ENCODE peak calls at places on chromosomes 3 and 15, in five cellular contexts. One of them, this sample, is unnamed.

GRCh38 chr15:27648359-27648758 is 450.8 kb downstream of the OCA2 start:
- DNase-seq in neuronal stem cell: no peak
- DNase-seq in trophoblast cell: no peak
- DNase-seq in H9: no peak
- DNase-seq in mesenchymal stem cell: no peak
- DNase-seq in this sample: no peak

GRCh38 chr3:197337656-197338055 is 39.2 kb upstream of the DLG1 start:
- DNase-seq in neuronal stem cell: no peak
- DNase-seq in trophoblast cell: no peak
- DNase-seq in H9: no peak
- DNase-seq in mesenchymal stem cell: peak
- DNase-seq in this sample: peak

GRCh38 chr15:36608166-36608565 is 28.7 kb downstream of the CDIN1 start:
- DNase-seq in neuronal stem cell: no peak
- DNase-seq in trophoblast cell: no peak
- DNase-seq in H9: no peak
- DNase-seq in mesenchymal stem cell: no peak
- DNase-seq in this sample: no peak

GRCh38 chr15:85946986-85947385 is 132.7 kb upstream of the AGBL1 start:
- DNase-seq in neuronal stem cell: no peak
- DNase-seq in trophoblast cell: no peak
- DNase-seq in H9: no peak
- DNase-seq in mesenchymal stem cell: no peak
- DNase-seq in this sample: no peak

GRCh38 chr3:46334911-46335478 is 18.9 kb upstream of the CCR2 start:
- DNase-seq in neuronal stem cell: no peak
- DNase-seq in trophoblast cell: peak
- DNase-seq in H9: no peak
- DNase-seq in mesenchymal stem cell: peak
- DNase-seq in this sample: peak

GRCh38 chr3:156217674-156218352 is 97.4 kb downstream of the KCNAB1 start:
- DNase-seq in neuronal stem cell: no peak
- DNase-seq in trophoblast cell: peak
- DNase-seq in H9: no peak
- DNase-seq in mesenchymal stem cell: peak
- DNase-seq in this sample: peak

GRCh38 chr3:107699682-107700081 is 176.9 kb downstream of the BBX start:
- DNase-seq in neuronal stem cell: no peak
- DNase-seq in trophoblast cell: no peak
- DNase-seq in H9: no peak
- DNase-seq in mesenchymal stem cell: peak
- DNase-seq in this sample: peak

GRCh38 chr3:192907784-192908183 is 9.9 kb downstream of the MB21D2 start:
- DNase-seq in neuronal stem cell: no peak
- DNase-seq in trophoblast cell: peak
- DNase-seq in H9: no peak
- DNase-seq in mesenchymal stem cell: peak
- DNase-seq in this sample: no peak

GRCh38 chr3:177300039-177300833 is 103.0 kb upstream of the TBL1XR1 start:
- DNase-seq in neuronal stem cell: no peak
- DNase-seq in trophoblast cell: no peak
- DNase-seq in H9: no peak
- DNase-seq in mesenchymal stem cell: no peak
- DNase-seq in this sample: peak

GRCh38 chr3:173699353-173699752 is 301.8 kb downstream of the NLGN1 start:
- DNase-seq in neuronal stem cell: no peak
- DNase-seq in trophoblast cell: peak
- DNase-seq in H9: no peak
- DNase-seq in mesenchymal stem cell: no peak
- DNase-seq in this sample: no peak

GRCh38 chr3:174862101-174862500 is 3.0 kb downstream of the NAALADL2 start:
- DNase-seq in neuronal stem cell: no peak
- DNase-seq in trophoblast cell: peak
- DNase-seq in H9: peak
- DNase-seq in mesenchymal stem cell: no peak
- DNase-seq in this sample: no peak

GRCh38 chr15:81293728-81294500 is 30.0 kb downstream of the STARD5 start:
- DNase-seq in neuronal stem cell: no peak
- DNase-seq in trophoblast cell: no peak
- DNase-seq in H9: no peak
- DNase-seq in mesenchymal stem cell: no peak
- DNase-seq in this sample: no peak

GRCh38 chr3:183762304-183762703 is 63.1 kb downstream of the MAP6D1 start:
- DNase-seq in neuronal stem cell: no peak
- DNase-seq in trophoblast cell: no peak
- DNase-seq in H9: no peak
- DNase-seq in mesenchymal stem cell: no peak
- DNase-seq in this sample: no peak

GRCh38 chr3:8560608-8561007 is 59.0 kb downstream of the LMCD1 start:
- DNase-seq in neuronal stem cell: no peak
- DNase-seq in trophoblast cell: peak
- DNase-seq in H9: no peak
- DNase-seq in mesenchymal stem cell: peak
- DNase-seq in this sample: peak

GRCh38 chr15:76815421-76815820 is 89.7 kb downstream of the SCAPER start:
- DNase-seq in neuronal stem cell: no peak
- DNase-seq in trophoblast cell: peak
- DNase-seq in H9: no peak
- DNase-seq in mesenchymal stem cell: no peak
- DNase-seq in this sample: no peak

GRCh38 chr3:144915202-144915601 is 943.6 kb downstream of the DIPK2A start:
- DNase-seq in neuronal stem cell: no peak
- DNase-seq in trophoblast cell: no peak
- DNase-seq in H9: no peak
- DNase-seq in mesenchymal stem cell: no peak
- DNase-seq in this sample: no peak

GRCh38 chr3:66041116-66041515 is 2.4 kb upstream of the MAGI1 start:
- DNase-seq in neuronal stem cell: no peak
- DNase-seq in trophoblast cell: no peak
- DNase-seq in H9: no peak
- DNase-seq in mesenchymal stem cell: peak
- DNase-seq in this sample: peak

GRCh38 chr3:5197022-5197421 is 9.5 kb downstream of the EDEM1 start:
- DNase-seq in neuronal stem cell: no peak
- DNase-seq in trophoblast cell: peak
- DNase-seq in H9: no peak
- DNase-seq in mesenchymal stem cell: peak
- DNase-seq in this sample: peak

GRCh38 chr15:73600413-73601050 is 32.7 kb downstream of the NPTN start:
- DNase-seq in neuronal stem cell: no peak
- DNase-seq in trophoblast cell: no peak
- DNase-seq in H9: no peak
- DNase-seq in mesenchymal stem cell: peak
- DNase-seq in this sample: no peak

GRCh38 chr3:4071481-4072184 is 231.5 kb upstream of the SETMAR start:
- DNase-seq in neuronal stem cell: peak
- DNase-seq in trophoblast cell: no peak
- DNase-seq in H9: peak
- DNase-seq in mesenchymal stem cell: no peak
- DNase-seq in this sample: no peak

GRCh38 chr3:2495746-2496145 is 397.1 kb downstream of the CNTN4 start:
- DNase-seq in neuronal stem cell: no peak
- DNase-seq in trophoblast cell: no peak
- DNase-seq in H9: no peak
- DNase-seq in mesenchymal stem cell: no peak
- DNase-seq in this sample: no peak

GRCh38 chr3:64327039-64327804 is 102.0 kb upstream of the PRICKLE2 start:
- DNase-seq in neuronal stem cell: no peak
- DNase-seq in trophoblast cell: peak
- DNase-seq in H9: no peak
- DNase-seq in mesenchymal stem cell: peak
- DNase-seq in this sample: no peak

GRCh38 chr3:127708837-127709236 is 36.1 kb downstream of the ABTB1 start:
- DNase-seq in neuronal stem cell: no peak
- DNase-seq in trophoblast cell: no peak
- DNase-seq in H9: no peak
- DNase-seq in mesenchymal stem cell: no peak
- DNase-seq in this sample: no peak

GRCh38 chr3:86793786-86794185 is 197.2 kb downstream of the VGLL3 start:
- DNase-seq in neuronal stem cell: no peak
- DNase-seq in trophoblast cell: peak
- DNase-seq in H9: no peak
- DNase-seq in mesenchymal stem cell: peak
- DNase-seq in this sample: peak

GRCh38 chr3:34015204-34016142 is 217.0 kb downstream of the PDCD6IP start:
- DNase-seq in neuronal stem cell: no peak
- DNase-seq in trophoblast cell: peak
- DNase-seq in H9: peak
- DNase-seq in mesenchymal stem cell: no peak
- DNase-seq in this sample: peak

GRCh38 chr3:188821998-188822397 is 349.8 kb upstream of the TPRG1 start:
- DNase-seq in neuronal stem cell: no peak
- DNase-seq in trophoblast cell: peak
- DNase-seq in H9: no peak
- DNase-seq in mesenchymal stem cell: no peak
- DNase-seq in this sample: no peak

GRCh38 chr15:64387562-64388168 is at the start of gene TRIP4:
- DNase-seq in neuronal stem cell: peak
- DNase-seq in trophoblast cell: peak
- DNase-seq in H9: peak
- DNase-seq in mesenchymal stem cell: peak
- DNase-seq in this sample: peak

GRCh38 chr15:92322566-92323355 is 70.9 kb upstream of the ST8SIA2 start:
- DNase-seq in neuronal stem cell: no peak
- DNase-seq in trophoblast cell: no peak
- DNase-seq in H9: no peak
- DNase-seq in mesenchymal stem cell: no peak
- DNase-seq in this sample: no peak

GRCh38 chr3:40042752-40043443 is 233.5 kb downstream of the MYRIP start:
- DNase-seq in neuronal stem cell: no peak
- DNase-seq in trophoblast cell: peak
- DNase-seq in H9: no peak
- DNase-seq in mesenchymal stem cell: peak
- DNase-seq in this sample: no peak

GRCh38 chr3:27146786-27147185 is 222.4 kb downstream of the NEK10 start:
- DNase-seq in neuronal stem cell: no peak
- DNase-seq in trophoblast cell: no peak
- DNase-seq in H9: no peak
- DNase-seq in mesenchymal stem cell: no peak
- DNase-seq in this sample: no peak

GRCh38 chr3:196694941-196695848 is 16.9 kb downstream of the CEP19 start:
- DNase-seq in neuronal stem cell: no peak
- DNase-seq in trophoblast cell: no peak
- DNase-seq in H9: no peak
- DNase-seq in mesenchymal stem cell: no peak
- DNase-seq in this sample: no peak

DNA sequence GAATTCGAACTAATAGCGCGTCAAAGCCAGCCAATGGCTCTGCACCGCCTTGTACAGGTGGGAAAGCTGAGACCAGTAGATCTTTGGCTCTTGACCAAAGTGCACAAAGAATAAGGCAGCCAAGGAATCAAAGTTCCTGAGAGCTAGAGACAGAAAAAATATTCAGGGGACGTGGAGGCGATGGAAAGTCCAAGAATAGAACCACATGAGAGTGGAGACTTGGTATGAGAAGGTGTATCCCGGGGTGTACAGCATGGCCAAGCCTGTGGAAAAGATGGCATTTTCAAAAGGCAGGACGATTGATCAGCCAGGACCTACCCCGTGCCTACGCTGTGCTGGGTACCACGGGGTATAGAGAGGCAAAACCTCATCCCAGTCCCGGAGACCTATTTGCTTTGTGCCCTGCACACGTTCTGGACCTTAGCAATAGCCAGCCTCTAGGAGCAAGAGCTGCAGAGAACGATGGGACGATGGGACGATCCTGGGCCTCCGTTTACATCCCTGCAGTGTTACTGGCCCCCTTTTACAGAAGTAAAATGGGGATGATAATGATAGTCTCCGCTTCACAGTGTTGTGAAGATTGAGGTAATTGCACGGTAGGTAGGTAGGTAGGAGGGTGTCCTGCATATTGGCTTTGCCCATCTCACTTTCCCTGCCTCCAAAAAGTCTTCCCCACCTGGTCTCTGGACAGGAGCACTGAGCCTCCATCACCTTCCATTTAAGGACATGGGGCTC is 583 bp upstream of the RBSN start:
- DNase-seq in neuronal stem cell: no peak
- DNase-seq in trophoblast cell: no peak
- DNase-seq in H9: no peak
- DNase-seq in mesenchymal stem cell: no peak
- DNase-seq in this sample: no peak
- H3K14ac ChIP-seq in neuronal stem cell: no peak
- H3K14ac ChIP-seq in trophoblast cell: peak
- H3K14ac ChIP-seq in H9: peak
- H3K14ac ChIP-seq in mesenchymal stem cell: no peak
- H3K14ac ChIP-seq in this sample: peak

DNA sequence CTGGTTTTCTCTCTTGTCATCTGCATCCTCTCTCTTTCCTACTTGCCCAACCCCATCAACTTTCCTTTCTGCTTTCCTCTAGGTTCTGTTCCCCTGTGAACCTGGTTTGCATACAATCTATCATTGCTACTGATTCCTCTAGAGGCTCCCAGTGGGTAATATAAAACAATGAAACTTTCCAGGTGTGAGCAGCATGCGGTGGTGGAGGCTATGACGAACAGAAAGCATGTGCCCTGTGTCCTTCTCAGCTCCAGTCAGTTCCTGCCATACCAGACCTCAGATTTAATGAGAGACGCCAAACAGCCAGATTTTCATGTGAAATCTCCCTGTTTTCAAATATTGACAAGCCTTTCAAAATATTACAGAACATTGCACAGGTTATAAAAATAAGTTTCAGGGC is 3.5 kb upstream of the ACAP2 start:
- DNase-seq in neuronal stem cell: no peak
- DNase-seq in trophoblast cell: no peak
- DNase-seq in H9: no peak
- DNase-seq in mesenchymal stem cell: no peak
- DNase-seq in this sample: no peak
- H3K14ac ChIP-seq in neuronal stem cell: no peak
- H3K14ac ChIP-seq in trophoblast cell: no peak
- H3K14ac ChIP-seq in H9: no peak
- H3K14ac ChIP-seq in mesenchymal stem cell: no peak
- H3K14ac ChIP-seq in this sample: no peak

DNA sequence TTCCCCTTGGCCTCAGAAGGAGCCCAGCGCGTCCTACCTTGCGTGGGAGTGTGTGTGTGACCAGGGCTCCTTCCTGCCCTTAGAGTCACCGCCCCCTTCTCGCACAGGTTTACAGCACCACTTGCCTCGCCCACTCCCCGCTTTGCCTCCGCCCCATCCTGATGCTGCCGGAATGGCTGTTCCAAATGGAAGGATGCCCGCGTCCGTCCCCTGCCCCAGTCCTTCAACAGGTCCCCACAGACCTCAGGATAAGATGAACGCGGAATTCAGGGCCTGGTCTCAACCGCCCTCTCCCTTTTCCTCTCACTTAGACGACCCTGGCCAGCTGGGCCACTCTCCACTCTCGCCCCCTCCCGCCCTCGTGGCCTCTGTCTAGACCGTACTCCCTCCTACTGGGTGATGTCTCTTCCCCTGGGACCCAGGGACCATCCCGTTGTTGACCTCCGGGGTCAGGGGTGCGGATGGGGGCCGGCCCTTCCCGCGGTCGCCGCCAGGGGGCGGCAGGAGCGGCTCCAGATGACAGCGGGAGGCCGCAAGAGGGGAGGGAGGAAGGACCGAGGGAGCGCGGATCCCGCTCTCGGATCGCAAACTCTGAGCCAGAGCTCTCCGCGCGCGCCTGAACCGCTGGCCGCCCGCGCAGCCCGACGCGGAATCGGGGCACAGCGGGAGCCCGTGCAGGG is at the start of gene THSD4:
- DNase-seq in neuronal stem cell: peak
- DNase-seq in trophoblast cell: peak
- DNase-seq in H9: peak
- DNase-seq in mesenchymal stem cell: peak
- DNase-seq in this sample: peak
- H3K14ac ChIP-seq in neuronal stem cell: no peak
- H3K14ac ChIP-seq in trophoblast cell: no peak
- H3K14ac ChIP-seq in H9: no peak
- H3K14ac ChIP-seq in mesenchymal stem cell: no peak
- H3K14ac ChIP-seq in this sample: peak

GRCh38 chr3:10972359-10972758 is 20.2 kb upstream of the SLC6A1 start:
- DNase-seq in neuronal stem cell: no peak
- DNase-seq in trophoblast cell: no peak
- DNase-seq in H9: no peak
- DNase-seq in mesenchymal stem cell: no peak
- DNase-seq in this sample: no peak
- H3K14ac ChIP-seq in neuronal stem cell: no peak
- H3K14ac ChIP-seq in trophoblast cell: no peak
- H3K14ac ChIP-seq in H9: no peak
- H3K14ac ChIP-seq in mesenchymal stem cell: no peak
- H3K14ac ChIP-seq in this sample: no peak

This sample was measured in IMR-90.